ENCODE peak calls at places on chromosomes 6 and 20, in five cellular contexts. K, M, L, C and Q are unnamed samples.

GRCh38 chr20:43963872-43964791 is 49.5 kb downstream of the TOX2 start:
- DNase-seq in L (peak), K (no peak), C (no peak), M (no peak), Q (no peak)

GRCh38 chr6:140966676-140967075 is 1166.0 kb upstream of the GJE1 start:
- DNase-seq in K (no peak), M (no peak), L (no peak), C (no peak), Q (no peak)

GRCh38 chr20:64238851-64239387 is 16.6 kb upstream of the PCMTD2 start:
- DNase-seq in C (no peak), L (no peak), M (no peak), K (no peak), Q (no peak)

GRCh38 chr6:135067891-135068290 is 13.3 kb upstream of the HBS1L start:
- DNase-seq in C (no peak), L (no peak), K (no peak), M (no peak), Q (no peak)

GRCh38 chr20:38127011-38127621 is 38.0 kb downstream of the TGM2 start:
- DNase-seq in C (no peak), L (peak), M (peak), K (peak), Q (no peak)

GRCh38 chr6:1792989-1793388 is 183.3 kb downstream of the FOXC1 start:
- DNase-seq in L (peak), K (no peak), M (peak), C (no peak), Q (no peak)

GRCh38 chr6:26216015-26216885 is 129.0 kb downstream of the HFE start:
- DNase-seq in C (peak), K (peak), M (peak), L (no peak), Q (peak)

GRCh38 chr6:33160096-33160495 is 32.2 kb downstream of the COL11A2 start:
- DNase-seq in C (no peak), K (no peak), L (no peak), M (no peak), Q (no peak)

GRCh38 chr6:36357872-36358234 is 21.2 kb upstream of the BNIP5 start:
- DNase-seq in M (no peak), L (no peak), K (no peak), C (no peak), Q (no peak)

GRCh38 chr6:35280903-35281302 is 16.7 kb upstream of the DEF6 start:
- DNase-seq in K (no peak), C (no peak), L (no peak), M (no peak), Q (no peak)